ENCODE peak calls at places on chromosomes 12 and 14, in seven cellular contexts. V is GM04504, R is fibroblast of lung, M is ELR, W is fibroblast of pulmonary artery, T is WTC11, I is AG08395. K is an unnamed sample.
A peak's percentile ranks its signal among the peaks of the same experiment; 100 is the strongest.

GRCh38 chr12:76055393-76055792 is 23.8 kb upstream of the PHLDA1 start:
- DNase-seq in T (no peak), V (no peak), R (no peak), I (no peak), W (no peak), M (peak; percentile 38), K (no peak)

GRCh38 chr14:101004954-101005353 is 101.4 kb upstream of the RTL1 start:
- DNase-seq in I (no peak), R (peak; percentile 79), T (no peak), V (peak; percentile 6), W (peak; percentile 40), M (peak; percentile 33), K (no peak)

GRCh38 chr12:59372971-59373370 is 222.9 kb upstream of the SLC16A7 start:
- DNase-seq in M (peak; percentile 3), R (peak; percentile 17), W (no peak), I (peak; percentile 20), V (no peak), T (peak; percentile 44), K (no peak)

GRCh38 chr12:71602745-71603577 is 60.7 kb downstream of the ZFC3H1 start:
- DNase-seq in V (no peak), W (no peak), M (no peak), T (no peak), I (no peak), R (no peak), K (no peak)

GRCh38 chr14:54207075-54207474 is 189.7 kb upstream of the CDKN3 start:
- DNase-seq in V (no peak), M (peak; percentile 48), I (no peak), R (peak; percentile 75), T (no peak), W (no peak), K (no peak)

GRCh38 chr12:4252595-4252994 is 21.0 kb upstream of the CCND2 start:
- DNase-seq in M (no peak), V (no peak), I (no peak), T (no peak), R (no peak), W (no peak), K (peak; percentile 47)

GRCh38 chr14:91335191-91336092 is 82.2 kb downstream of the CCDC88C start:
- DNase-seq in M (no peak), I (no peak), R (no peak), W (no peak), T (no peak), V (no peak), K (no peak)

GRCh38 chr14:50839048-50839447 is 8.1 kb upstream of the NIN start:
- DNase-seq in V (no peak), I (no peak), W (no peak), M (peak; percentile 74), R (peak; percentile 28), T (no peak), K (no peak)

GRCh38 chr14:46384611-46385010 is 267.0 kb downstream of the RPL10L start:
- DNase-seq in I (no peak), R (no peak), M (no peak), V (no peak), T (no peak), W (no peak), K (no peak)

GRCh38 chr12:94186461-94187237 is 38.3 kb downstream of the PLXNC1 start:
- DNase-seq in R (peak; percentile 71), I (peak; percentile 67), T (peak; percentile 91), W (peak; percentile 67), M (peak; percentile 61), V (peak; percentile 23), K (peak; percentile 91)

GRCh38 chr12:116087399-116087798 is 190.1 kb downstream of the MED13L start:
- DNase-seq in M (no peak), R (no peak), V (no peak), T (no peak), W (no peak), I (no peak), K (no peak)

GRCh38 chr12:122867701-122868461 is 28.0 kb downstream of the VPS37B start:
- DNase-seq in I (no peak), V (no peak), M (peak; percentile 48), T (peak; percentile 71), R (no peak), W (no peak), K (no peak)

GRCh38 chr12:103924761-103925641 is 5.2 kb upstream of the HSP90B1 start:
- DNase-seq in T (no peak), W (peak; percentile 82), M (peak; percentile 82), I (peak; percentile 41), V (peak; percentile 48), R (peak; percentile 87), K (no peak)

GRCh38 chr12:83136421-83136820 is 449.7 kb downstream of the TMTC2 start:
- DNase-seq in W (no peak), T (no peak), R (no peak), I (no peak), M (no peak), V (no peak), K (no peak)

GRCh38 chr14:71438684-71439083 is 493.5 kb upstream of the RGS6 start:
- DNase-seq in M (no peak), I (peak; percentile 30), V (peak; percentile 17), W (peak; percentile 39), T (no peak), R (peak; percentile 81), K (no peak)

GRCh38 chr12:106893451-106893850 is 62.3 kb upstream of the TMEM263 start:
- DNase-seq in M (peak; percentile 77), I (no peak), V (no peak), T (no peak), R (peak; percentile 30), W (no peak), K (no peak)

GRCh38 chr12:112616469-112617190 is 174.9 kb upstream of the RPH3A start:
- DNase-seq in W (no peak), I (no peak), V (no peak), R (no peak), M (no peak), T (peak; percentile 44), K (no peak)

GRCh38 chr12:55699471-55700055 is 8.1 kb downstream of the ITGA7 start:
- DNase-seq in R (no peak), V (no peak), I (no peak), M (no peak), W (no peak), T (no peak), K (no peak)

GRCh38 chr12:19575307-19576243 is 136.3 kb downstream of the AEBP2 start:
- DNase-seq in I (peak; percentile 34), R (peak; percentile 84), M (peak; percentile 80), V (peak; percentile 40), W (peak; percentile 87), T (no peak), K (no peak)

GRCh38 chr14:93231129-93231979 is 24.3 kb downstream of the UBR7 start:
- DNase-seq in T (no peak), W (peak; percentile 46), M (peak; percentile 54), I (peak; percentile 41), V (no peak), R (peak; percentile 65), K (peak; percentile 70)

GRCh38 chr14:65206078-65206447 is 103.7 kb upstream of the MAX start:
- DNase-seq in W (no peak), M (no peak), V (no peak), R (no peak), T (no peak), I (no peak), K (no peak)

GRCh38 chr14:86739761-86740160 is 1209.8 kb downstream of the FLRT2 start:
- DNase-seq in I (no peak), R (no peak), V (no peak), T (no peak), W (no peak), M (no peak), K (no peak)

GRCh38 chr14:92348154-92348553 is 25.2 kb downstream of the SLC24A4 start:
- DNase-seq in M (no peak), W (no peak), I (no peak), R (no peak), V (no peak), T (no peak), K (no peak)

GRCh38 chr14:101887219-101887618 is 77.2 kb upstream of the DYNC1H1 start:
- DNase-seq in M (no peak), R (no peak), I (no peak), T (no peak), W (no peak), V (no peak), K (no peak)

GRCh38 chr12:39605996-39606395 is 13.6 kb downstream of the ABCD2 start:
- DNase-seq in W (peak; percentile 63), M (peak; percentile 51), R (peak; percentile 85), I (peak; percentile 9), V (no peak), T (no peak), K (no peak)

GRCh38 chr14:72738181-72738611 is 155.7 kb downstream of the DPF3 start:
- DNase-seq in I (no peak), W (no peak), R (peak; percentile 40), T (no peak), V (no peak), M (peak; percentile 23), K (no peak)

GRCh38 chr12:130715150-130715995 is 726 bp downstream of the RIMBP2 start:
- DNase-seq in T (no peak), M (no peak), R (no peak), V (no peak), I (no peak), W (no peak), K (peak; percentile 76)

GRCh38 chr12:47975036-47975620 is 11.7 kb downstream of the TMEM106C start:
- DNase-seq in W (no peak), M (no peak), T (no peak), V (no peak), I (no peak), R (no peak), K (no peak)